ENCODE peak calls at places on chromosomes 11 and 22, in five cellular contexts. H is sigmoid colon, K is HCT116, E is GM12892, Z is IMR-90. S is an unnamed sample.

GRCh38 chr11:79342686-79343085 is 98.1 kb downstream of the TENM4 start:
- DNase-seq in E (no peak), Z (no peak), K (no peak), H (no peak), S (no peak)

GRCh38 chr11:96167787-96168186 is 175.2 kb downstream of the MAML2 start:
- DNase-seq in E (no peak), K (no peak), Z (no peak), H (no peak), S (no peak)

GRCh38 chr11:58513747-58514367 is 6.0 kb upstream of the OR5B21 start:
- DNase-seq in Z (peak), E (no peak), K (peak), H (no peak), S (no peak)

GRCh38 chr22:44312766-44313165 is at the start of gene SHISAL1:
- DNase-seq in Z (peak), H (no peak), K (no peak), E (no peak), S (no peak)

GRCh38 chr11:127109796-127110195 is 109.2 kb upstream of the KIRREL3 start:
- DNase-seq in Z (no peak), E (no peak), H (no peak), K (no peak), S (no peak)

GRCh38 chr11:116276051-116277044 is 496.4 kb downstream of the BUD13 start:
- DNase-seq in H (peak), E (peak), K (peak), Z (peak), S (peak)

GRCh38 chr22:34105461-34106062 is 185.3 kb upstream of the LARGE1 start:
- DNase-seq in E (no peak), H (peak), Z (no peak), K (no peak), S (peak)

GRCh38 chr22:21688341-21688705 is 22.5 kb downstream of the PPIL2 start:
- DNase-seq in K (no peak), E (no peak), Z (no peak), H (no peak), S (no peak)

GRCh38 chr11:85749884-85750283 is 61.1 kb downstream of the SYTL2 start:
- DNase-seq in E (no peak), K (no peak), Z (no peak), H (no peak), S (no peak)

GRCh38 chr11:130671801-130672700 is 223.6 kb downstream of the ADAMTS15 start:
- DNase-seq in K (no peak), H (peak), E (no peak), Z (peak), S (peak)

GRCh38 chr11:45527898-45528297 is 137.5 kb downstream of the CHST1 start:
- DNase-seq in H (no peak), E (no peak), Z (no peak), K (no peak), S (no peak)

GRCh38 chr11:43556892-43557291 is 123.6 kb upstream of the HSD17B12 start:
- DNase-seq in K (no peak), Z (no peak), E (no peak), H (no peak), S (no peak)

GRCh38 chr11:113162590-113162961 is 151.8 kb upstream of the TTC12 start:
- DNase-seq in K (no peak), E (no peak), Z (no peak), H (no peak), S (peak)

GRCh38 chr11:69006816-69007215 is 6.2 kb downstream of the MRGPRF start:
- DNase-seq in E (no peak), K (no peak), Z (no peak), H (no peak), S (no peak)

GRCh38 chr22:42296381-42296853 is 26.0 kb upstream of the TCF20 start:
- DNase-seq in H (peak), E (no peak), K (no peak), Z (no peak), S (peak)

GRCh38 chr11:3184732-3185347 is 19.7 kb upstream of the OSBPL5 start:
- DNase-seq in E (no peak), H (no peak), Z (no peak), K (no peak), S (no peak)

GRCh38 chr11:9651481-9651880 is 12.4 kb upstream of the SWAP70 start:
- DNase-seq in Z (no peak), K (no peak), E (no peak), H (no peak), S (no peak)

GRCh38 chr22:29700949-29701927 is 18.6 kb upstream of the CABP7 start:
- DNase-seq in E (no peak), H (no peak), Z (peak), K (peak), S (no peak)

GRCh38 chr11:70364198-70364597 is 34.1 kb upstream of the CTTN start:
- DNase-seq in K (no peak), H (no peak), Z (peak), E (no peak), S (no peak)

GRCh38 chr11:70365536-70365912 is 32.8 kb upstream of the CTTN start:
- DNase-seq in E (no peak), H (no peak), K (no peak), Z (no peak), S (no peak)

GRCh38 chr11:70367071-70367470 is 31.3 kb upstream of the CTTN start:
- DNase-seq in H (no peak), E (no peak), Z (peak), K (no peak), S (no peak)

GRCh38 chr11:70360211-70360610 is 38.1 kb upstream of the CTTN start:
- DNase-seq in H (no peak), Z (no peak), K (no peak), E (no peak), S (no peak)

GRCh38 chr11:70364745-70365535 is 33.4 kb upstream of the CTTN start:
- DNase-seq in E (no peak), Z (no peak), K (no peak), H (no peak), S (no peak)
- TF ChIP-seq POLR2A in E (no peak), Z (no peak), K (no peak), H (no peak), S (no peak)

GRCh38 chr11:117314840-117315239 is 1.2 kb downstream of the BACE1 start:
- DNase-seq in K (no peak), Z (no peak), H (peak), E (no peak), S (no peak)

GRCh38 chr11:117313828-117314768 is 2.0 kb downstream of the BACE1 start:
- DNase-seq in E (no peak), H (peak), Z (no peak), K (no peak), S (no peak)

GRCh38 chr11:117318738-117319137 is 2.7 kb upstream of the BACE1 start:
- DNase-seq in H (no peak), E (no peak), K (no peak), Z (no peak), S (no peak)

GRCh38 chr11:117315285-117316196 is 515 bp downstream of the BACE1 start:
- DNase-seq in E (no peak), K (no peak), Z (no peak), H (peak), S (no peak)

GRCh38 chr11:117316197-117316961 is at the start of gene BACE1:
- DNase-seq in Z (peak), E (no peak), K (peak), H (peak), S (peak)
- TF ChIP-seq POLR2A in Z (no peak), E (no peak), K (no peak), H (no peak), S (peak)

DNA sequence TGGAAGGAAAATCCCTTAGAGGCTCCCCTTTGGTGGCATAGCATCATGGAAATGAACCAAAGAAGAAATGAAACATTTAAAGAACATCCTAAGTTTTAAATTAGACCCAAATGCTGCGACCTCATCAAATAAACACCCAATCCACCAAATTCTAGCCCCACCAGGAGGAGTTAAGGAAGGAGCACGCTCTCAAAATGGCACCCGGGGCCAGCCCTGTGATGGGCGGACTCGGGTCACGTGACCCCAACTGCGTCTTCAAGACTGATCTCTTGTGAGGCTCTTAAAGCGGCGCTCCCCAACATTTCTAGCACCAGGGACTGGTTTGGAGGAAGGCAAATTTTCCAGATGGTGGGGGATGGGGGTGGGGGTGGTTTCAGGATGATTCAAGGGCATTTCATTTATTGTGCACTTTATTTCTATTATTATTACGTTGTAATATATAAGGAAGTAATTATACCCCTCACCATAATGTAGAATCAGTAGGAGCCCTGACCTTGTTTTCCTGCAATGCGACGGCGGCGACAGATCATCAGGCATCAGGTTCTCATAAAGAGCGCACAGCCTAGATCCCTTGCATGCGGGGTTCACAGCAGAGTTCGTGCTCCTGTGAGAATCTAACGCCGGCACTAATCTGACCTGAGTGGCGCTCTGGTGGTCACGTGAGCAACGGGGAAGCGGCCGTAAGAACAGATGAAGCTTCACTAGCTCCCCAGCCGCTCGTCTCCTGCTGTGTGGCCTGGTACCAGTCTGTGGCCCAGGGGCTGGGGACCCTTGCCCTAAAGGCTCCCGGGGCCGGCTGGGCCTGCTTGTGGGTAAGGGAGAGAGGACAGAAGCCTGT is 90.6 kb upstream of the SLC22A12 start:
- DNase-seq in K (peak), E (no peak), Z (no peak), H (no peak), S (no peak)
- TF ChIP-seq POLR2A in K (peak), E (no peak), Z (no peak), H (no peak), S (no peak)

GRCh38 chr11:63889344-63889743 is 27.6 kb downstream of the RCOR2 start:
- DNase-seq in H (no peak), K (no peak), Z (no peak), E (no peak), S (no peak)

GRCh38 chr11:63890368-63890767 is 26.6 kb downstream of the RCOR2 start:
- DNase-seq in Z (no peak), E (no peak), K (no peak), H (no peak), S (no peak)

GRCh38 chr11:63887600-63887999 is 29.4 kb downstream of the RCOR2 start:
- DNase-seq in K (no peak), Z (no peak), E (no peak), H (no peak), S (no peak)

GRCh38 chr11:63892233-63892632 is 24.7 kb downstream of the RCOR2 start:
- DNase-seq in E (no peak), Z (peak), K (no peak), H (no peak), S (no peak)

GRCh38 chr11:63888170-63889086 is 28.5 kb downstream of the RCOR2 start:
- DNase-seq in H (peak), Z (peak), K (no peak), E (peak), S (peak)
- TF ChIP-seq POLR2A in H (no peak), Z (no peak), K (no peak), E (peak), S (no peak)